ENCODE peak calls at places on chromosomes 6 and 20, in six cellular contexts. B, M, G, C, F and L are unnamed samples.
A peak's percentile ranks its signal among the peaks of the same experiment; 100 is the strongest.

GRCh38 chr6:99016355-99016754 is 68.6 kb upstream of the FBXL4 start:
- DNase-seq in B (no peak), M (no peak), G (no peak), C (no peak), F (no peak), L (no peak)

GRCh38 chr6:100084301-100085161 is 90.5 kb upstream of the MCHR2 start:
- DNase-seq in B (no peak), M (no peak), G (no peak), C (no peak), F (no peak), L (no peak)

GRCh38 chr20:41245086-41245707 is 72.3 kb downstream of the ZHX3 start:
- DNase-seq in B (no peak), M (no peak), G (no peak), C (no peak), F (no peak), L (no peak)

GRCh38 chr6:82144007-82144851 is 103.3 kb downstream of the IBTK start:
- DNase-seq in B (no peak), M (no peak), G (peak; percentile 36), C (peak; percentile 16), F (peak; percentile 75), L (no peak)

GRCh38 chr6:113855500-113856010 is 1.6 kb upstream of the MARCKS start:
- DNase-seq in B (peak; percentile 65), M (no peak), G (peak; percentile 23), C (no peak), F (no peak), L (peak; percentile 65)

GRCh38 chr6:11710221-11710836 is 68.3 kb downstream of the ADTRP start:
- DNase-seq in B (no peak), M (no peak), G (no peak), C (no peak), F (no peak), L (no peak)

GRCh38 chr20:3168079-3168828 is 5.1 kb downstream of the LZTS3 start:
- DNase-seq in B (no peak), M (no peak), G (no peak), C (no peak), F (no peak), L (peak; percentile 75)

GRCh38 chr6:35489995-35490791 is 6.7 kb downstream of the TEAD3 start:
- DNase-seq in B (no peak), M (peak; percentile 70), G (peak; percentile 84), C (peak; percentile 79), F (no peak), L (peak; percentile 76)

GRCh38 chr20:19552144-19552895 is 205.7 kb upstream of the RIN2 start:
- DNase-seq in B (no peak), M (no peak), G (no peak), C (no peak), F (no peak), L (no peak)

GRCh38 chr20:43961541-43962471 is 47.2 kb downstream of the TOX2 start:
- DNase-seq in B (no peak), M (no peak), G (no peak), C (no peak), F (no peak), L (no peak)

GRCh38 chr6:42984924-42985475 is 630 bp downstream of the PPP2R5D start:
- DNase-seq in B (no peak), M (no peak), G (no peak), C (no peak), F (no peak), L (peak; percentile 17)

GRCh38 chr20:37343212-37343993 is 2.5 kb upstream of the SRC start:
- DNase-seq in B (no peak), M (peak; percentile 64), G (no peak), C (no peak), F (no peak), L (peak; percentile 92)

GRCh38 chr6:20790032-20790791 is 256.0 kb downstream of the CDKAL1 start:
- DNase-seq in B (no peak), M (no peak), G (no peak), C (no peak), F (no peak), L (no peak)

GRCh38 chr6:134426623-134427022 is 108.7 kb upstream of the SGK1 start:
- DNase-seq in B (no peak), M (no peak), G (no peak), C (no peak), F (no peak), L (no peak)

GRCh38 chr6:120077489-120077888 is 727.9 kb upstream of the MAN1A1 start:
- DNase-seq in B (no peak), M (no peak), G (no peak), C (no peak), F (peak; percentile 23), L (peak; percentile 23)

GRCh38 chr20:45934046-45934586 is 367 bp upstream of the PCIF1 start:
- DNase-seq in B (no peak), M (no peak), G (peak; percentile 57), C (peak; percentile 77), F (peak; percentile 15), L (no peak)

GRCh38 chr20:44010162-44010704 is 95.6 kb downstream of the TOX2 start:
- DNase-seq in B (no peak), M (no peak), G (no peak), C (no peak), F (no peak), L (no peak)

GRCh38 chr6:158416841-158417759 is 104.8 kb downstream of the TULP4 start:
- DNase-seq in B (no peak), M (no peak), G (no peak), C (no peak), F (no peak), L (no peak)

GRCh38 chr6:136084403-136084802 is 165.7 kb downstream of the MTFR2 start:
- DNase-seq in B (no peak), M (no peak), G (no peak), C (no peak), F (no peak), L (no peak)

GRCh38 chr20:31844737-31845299 is 586 bp downstream of the FOXS1 start:
- DNase-seq in B (no peak), M (no peak), G (no peak), C (no peak), F (no peak), L (no peak)
- H3K4me3 ChIP-seq in B (peak overlapping the region; percentile 15), M (peak overlapping the region; percentile 51), G (peak overlapping the region; percentile 73), C (peak overlapping the region; percentile 53), F (no peak overlapping the region), L (no peak overlapping the region)

GRCh38 chr6:167564416-167565250 is 239.7 kb downstream of the TTLL2 start:
- DNase-seq in B (peak; percentile 41), M (peak; percentile 42), G (no peak), C (no peak), F (no peak), L (no peak)

GRCh38 chr6:167558213-167558869 is 233.5 kb downstream of the TTLL2 start:
- DNase-seq in B (peak; percentile 26), M (no peak), G (no peak), C (no peak), F (no peak), L (no peak)

GRCh38 chr6:167560673-167561569 is 236.0 kb downstream of the TTLL2 start:
- DNase-seq in B (peak; percentile 43), M (no peak), G (no peak), C (no peak), F (no peak), L (no peak)

GRCh38 chr6:167555836-167556235 is 230.9 kb downstream of the TTLL2 start:
- DNase-seq in B (no peak), M (no peak), G (no peak), C (no peak), F (no peak), L (no peak)

GRCh38 chr6:167559675-167560479 is 235.0 kb downstream of the TTLL2 start:
- DNase-seq in B (peak; percentile 61), M (no peak), G (no peak), C (no peak), F (no peak), L (no peak)
- TF ChIP-seq CTCF in B (no peak), M (no peak), G (no peak), C (no peak), F (no peak), L (no peak)

GRCh38 chr6:53330137-53330536 is 18.6 kb downstream of the ELOVL5 start:
- DNase-seq in B (no peak), M (no peak), G (no peak), C (no peak), F (no peak), L (no peak)
- H3K4me1 ChIP-seq in B (peaks cover 35% of the 10 kb centered on the region), M (no peaks in the 10 kb centered on the region), G (no peaks in the 10 kb centered on the region), C (peaks cover 5% of the 10 kb centered on the region), F (peaks cover 44% of the 10 kb centered on the region), L (peaks cover 4% of the 10 kb centered on the region)

DNA sequence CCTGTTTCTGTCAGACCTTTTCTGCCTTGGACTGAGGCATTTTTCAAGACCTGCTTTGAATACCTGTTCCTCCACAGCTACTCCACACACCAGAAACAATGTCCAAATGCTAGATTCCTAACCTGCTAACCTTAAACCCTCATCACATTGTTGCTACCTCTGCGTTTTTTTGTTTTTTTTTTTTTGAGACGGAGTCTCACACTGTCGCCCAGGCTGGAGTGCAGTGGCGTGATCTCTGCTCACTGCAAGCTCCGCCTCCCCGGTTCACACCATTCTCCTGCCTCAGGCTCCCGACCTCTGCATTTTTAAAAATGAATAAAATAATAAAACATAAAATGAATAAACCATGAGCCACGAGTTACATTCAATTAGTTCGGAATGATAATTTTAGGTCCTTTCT is 1.2 kb downstream of the C6orf89 start:
- DNase-seq in B (no peak), M (no peak), G (no peak), C (no peak), F (no peak), L (no peak)
- H3K4me3 ChIP-seq in B (peak overlapping the region; percentile 85), M (peak overlapping the region; percentile 74), G (peak overlapping the region; percentile 77), C (peak overlapping the region; percentile 87), F (peak overlapping the region; percentile 81), L (no peak overlapping the region)

DNA sequence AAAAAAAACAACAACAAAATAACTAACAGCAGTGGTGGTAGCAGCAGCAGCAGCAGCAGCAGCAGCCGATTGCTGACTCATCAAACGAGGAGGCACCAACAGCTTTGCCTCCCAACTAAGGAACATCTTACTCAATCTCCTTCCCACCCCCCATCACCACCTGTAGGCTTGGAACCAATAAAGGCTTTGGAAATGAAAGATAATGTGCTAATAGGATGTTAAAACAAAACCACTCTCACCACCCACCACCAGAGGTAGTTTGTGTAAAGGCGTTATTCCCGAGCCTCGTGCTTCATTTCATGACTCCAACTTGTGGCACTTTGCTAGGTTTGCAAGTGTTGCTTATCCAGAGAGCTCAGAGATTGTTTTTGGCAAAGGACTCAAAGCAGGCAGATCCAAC is 346.5 kb downstream of the CD83 start:
- DNase-seq in B (no peak), M (no peak), G (no peak), C (no peak), F (no peak), L (no peak)
- TF ChIP-seq CTCF in B (no peak), M (no peak), G (no peak), C (no peak), F (no peak), L (no peak)